ENCODE peak calls at places on chromosome 3, in seven cellular contexts. One of them, this sample, is unnamed.

GRCh38 chr3:170835346-170835745 is 34.6 kb downstream of the RPL22L1 start:
- DNase-seq in esophagus squamous epithelium: no peak
- DNase-seq in AG08395: no peak
- DNase-seq in activated naive CD4-positive, alpha-beta T cell treated with anti-CD3 and anti-CD28 coated beads for 36 hours: no peak
- DNase-seq in stimulated activated CD8-positive, alpha-beta memory T cell treated with anti-CD3 and anti-CD28 coated beads, Interleukin-15, amount 100 ng/mL, for 24 hours: no peak
- DNase-seq in globus pallidus: no peak
- DNase-seq in AML-193: no peak
- DNase-seq in this sample: no peak

GRCh38 chr3:179852117-179852886 is 184.4 kb downstream of the PEX5L start:
- DNase-seq in esophagus squamous epithelium: no peak
- DNase-seq in AG08395: no peak
- DNase-seq in activated naive CD4-positive, alpha-beta T cell treated with anti-CD3 and anti-CD28 coated beads for 36 hours: peak; percentile 8
- DNase-seq in stimulated activated CD8-positive, alpha-beta memory T cell treated with anti-CD3 and anti-CD28 coated beads, Interleukin-15, amount 100 ng/mL, for 24 hours: no peak
- DNase-seq in globus pallidus: no peak
- DNase-seq in AML-193: no peak
- DNase-seq in this sample: no peak

GRCh38 chr3:170132335-170132734 is 49.2 kb downstream of the PHC3 start:
- DNase-seq in esophagus squamous epithelium: no peak
- DNase-seq in AG08395: no peak
- DNase-seq in activated naive CD4-positive, alpha-beta T cell treated with anti-CD3 and anti-CD28 coated beads for 36 hours: peak; percentile 66
- DNase-seq in stimulated activated CD8-positive, alpha-beta memory T cell treated with anti-CD3 and anti-CD28 coated beads, Interleukin-15, amount 100 ng/mL, for 24 hours: no peak
- DNase-seq in globus pallidus: no peak
- DNase-seq in AML-193: no peak
- DNase-seq in this sample: no peak

GRCh38 chr3:12741205-12741604 is 17.9 kb downstream of the TMEM40 start:
- DNase-seq in esophagus squamous epithelium: no peak
- DNase-seq in AG08395: no peak
- DNase-seq in activated naive CD4-positive, alpha-beta T cell treated with anti-CD3 and anti-CD28 coated beads for 36 hours: no peak
- DNase-seq in stimulated activated CD8-positive, alpha-beta memory T cell treated with anti-CD3 and anti-CD28 coated beads, Interleukin-15, amount 100 ng/mL, for 24 hours: no peak
- DNase-seq in globus pallidus: no peak
- DNase-seq in AML-193: no peak
- DNase-seq in this sample: no peak

GRCh38 chr3:51391566-51392300 is 648 bp downstream of the RBM15B start:
- DNase-seq in esophagus squamous epithelium: no peak
- DNase-seq in AG08395: peak; percentile 17
- DNase-seq in activated naive CD4-positive, alpha-beta T cell treated with anti-CD3 and anti-CD28 coated beads for 36 hours: peak; percentile 43
- DNase-seq in stimulated activated CD8-positive, alpha-beta memory T cell treated with anti-CD3 and anti-CD28 coated beads, Interleukin-15, amount 100 ng/mL, for 24 hours: no peak
- DNase-seq in globus pallidus: no peak
- DNase-seq in AML-193: no peak
- DNase-seq in this sample: no peak

GRCh38 chr3:124492824-124493223 is 237.4 kb upstream of the UMPS start:
- DNase-seq in esophagus squamous epithelium: no peak
- DNase-seq in AG08395: peak; percentile 67
- DNase-seq in activated naive CD4-positive, alpha-beta T cell treated with anti-CD3 and anti-CD28 coated beads for 36 hours: peak; percentile 30
- DNase-seq in stimulated activated CD8-positive, alpha-beta memory T cell treated with anti-CD3 and anti-CD28 coated beads, Interleukin-15, amount 100 ng/mL, for 24 hours: no peak
- DNase-seq in globus pallidus: no peak
- DNase-seq in AML-193: peak; percentile 18
- DNase-seq in this sample: no peak

GRCh38 chr3:124174463-124174862 is 182.5 kb upstream of the ROPN1 start:
- DNase-seq in esophagus squamous epithelium: no peak
- DNase-seq in AG08395: no peak
- DNase-seq in activated naive CD4-positive, alpha-beta T cell treated with anti-CD3 and anti-CD28 coated beads for 36 hours: no peak
- DNase-seq in stimulated activated CD8-positive, alpha-beta memory T cell treated with anti-CD3 and anti-CD28 coated beads, Interleukin-15, amount 100 ng/mL, for 24 hours: no peak
- DNase-seq in globus pallidus: no peak
- DNase-seq in AML-193: no peak
- DNase-seq in this sample: no peak

GRCh38 chr3:137970914-137971831 is 38.8 kb upstream of the CLDN18 start:
- DNase-seq in esophagus squamous epithelium: no peak
- DNase-seq in AG08395: peak; percentile 85
- DNase-seq in activated naive CD4-positive, alpha-beta T cell treated with anti-CD3 and anti-CD28 coated beads for 36 hours: peak; percentile 77
- DNase-seq in stimulated activated CD8-positive, alpha-beta memory T cell treated with anti-CD3 and anti-CD28 coated beads, Interleukin-15, amount 100 ng/mL, for 24 hours: peak; percentile 15
- DNase-seq in globus pallidus: peak; percentile 33
- DNase-seq in AML-193: peak; percentile 78
- DNase-seq in this sample: no peak

GRCh38 chr3:170752571-170753155 is 117.3 kb downstream of the RPL22L1 start:
- DNase-seq in esophagus squamous epithelium: no peak
- DNase-seq in AG08395: no peak
- DNase-seq in activated naive CD4-positive, alpha-beta T cell treated with anti-CD3 and anti-CD28 coated beads for 36 hours: no peak
- DNase-seq in stimulated activated CD8-positive, alpha-beta memory T cell treated with anti-CD3 and anti-CD28 coated beads, Interleukin-15, amount 100 ng/mL, for 24 hours: no peak
- DNase-seq in globus pallidus: no peak
- DNase-seq in AML-193: no peak
- DNase-seq in this sample: no peak

GRCh38 chr3:131856171-131856570 is 178.6 kb downstream of the CPNE4 start:
- DNase-seq in esophagus squamous epithelium: no peak
- DNase-seq in AG08395: no peak
- DNase-seq in activated naive CD4-positive, alpha-beta T cell treated with anti-CD3 and anti-CD28 coated beads for 36 hours: no peak
- DNase-seq in stimulated activated CD8-positive, alpha-beta memory T cell treated with anti-CD3 and anti-CD28 coated beads, Interleukin-15, amount 100 ng/mL, for 24 hours: no peak
- DNase-seq in globus pallidus: no peak
- DNase-seq in AML-193: no peak
- DNase-seq in this sample: no peak